ENCODE peak calls at places on chromosomes 6 and 20, in eight cellular contexts. I is CD8-positive, alpha-beta memory T cell; P is effector memory CD4-positive, alpha-beta T cell; R is tibial nerve; S is aorta; A is right atrium auricular region; B is GM12864; U is bronchial epithelial cell. O is an unnamed sample.

GRCh38 chr6:140485740-140486467 is 1111.5 kb upstream of the CITED2 start:
- DNase-seq in S (peak), B (no peak), A (no peak), P (no peak), U (peak), R (no peak), I (no peak), O (no peak)

GRCh38 chr6:109139109-109139508 is 43.8 kb downstream of the CEP57L1 start:
- DNase-seq in P (no peak), S (no peak), U (peak), R (no peak), A (no peak), B (no peak), I (no peak), O (no peak)

GRCh38 chr6:71482742-71483141 is 194.1 kb downstream of the OGFRL1 start:
- DNase-seq in P (no peak), A (no peak), B (no peak), U (peak), S (no peak), R (no peak), I (no peak), O (no peak)

GRCh38 chr6:50655848-50656453 is 57.4 kb upstream of the TFAP2D start:
- DNase-seq in I (no peak), S (no peak), P (no peak), R (no peak), B (no peak), U (peak), A (no peak), O (peak)

GRCh38 chr20:23212011-23212410 is 125.9 kb upstream of the CD93 start:
- DNase-seq in A (no peak), R (no peak), S (no peak), P (no peak), I (no peak), B (no peak), U (no peak), O (no peak)

GRCh38 chr20:50274570-50275430 is 84.2 kb downstream of the CEBPB start:
- DNase-seq in A (peak), B (no peak), P (no peak), S (peak), U (no peak), I (no peak), R (peak), O (no peak)

GRCh38 chr6:142942805-142943227 is 2.2 kb downstream of the HIVEP2 start:
- DNase-seq in U (peak), A (no peak), R (no peak), P (no peak), B (peak), I (peak), S (no peak), O (peak)

GRCh38 chr6:21596379-21597242 is 3.1 kb downstream of the SOX4 start:
- DNase-seq in S (peak), B (no peak), U (peak), I (peak), A (peak), R (peak), P (no peak), O (peak)

GRCh38 chr6:123415844-123416468 is 220.8 kb downstream of the TRDN start:
- DNase-seq in A (peak), P (no peak), S (no peak), I (no peak), R (peak), B (peak), U (peak), O (peak)

GRCh38 chr6:3806169-3806922 is 42.8 kb upstream of the FAM50B start:
- DNase-seq in R (no peak), P (no peak), S (no peak), B (no peak), A (no peak), U (no peak), I (no peak), O (no peak)

GRCh38 chr20:41150664-41151063 is 13.3 kb downstream of the PLCG1 start:
- DNase-seq in S (no peak), B (no peak), R (no peak), I (no peak), P (no peak), A (no peak), U (no peak), O (peak)

GRCh38 chr6:26232950-26233607 is 131.9 kb upstream of the BTN3A2 start:
- DNase-seq in I (peak), P (no peak), S (no peak), U (peak), R (no peak), A (no peak), B (no peak), O (peak)

GRCh38 chr6:80132942-80133517 is 26.6 kb downstream of the BCKDHB start:
- DNase-seq in P (no peak), A (peak), U (peak), B (no peak), S (no peak), I (no peak), R (peak), O (peak)

GRCh38 chr20:4193053-4193452 is 177.7 kb upstream of the RNF24 start:
- DNase-seq in A (no peak), S (no peak), I (no peak), P (no peak), U (peak), R (no peak), B (no peak), O (no peak)

GRCh38 chr6:107443066-107443903 is 16.1 kb downstream of the PDSS2 start:
- DNase-seq in U (peak), S (no peak), B (no peak), I (no peak), A (no peak), R (no peak), P (no peak), O (no peak)

GRCh38 chr6:1946583-1946982 is 298.8 kb downstream of the GMDS start:
- DNase-seq in R (no peak), P (no peak), I (no peak), B (no peak), A (no peak), U (peak), S (no peak), O (no peak)

GRCh38 chr20:24632581-24632980 is 163.2 kb downstream of the SYNDIG1 start:
- DNase-seq in B (no peak), A (no peak), R (no peak), U (no peak), I (no peak), S (no peak), P (no peak), O (no peak)

GRCh38 chr6:37516920-37517405 is 17.3 kb upstream of the CCDC167 start:
- DNase-seq in A (no peak), S (no peak), P (no peak), R (no peak), I (no peak), U (peak), B (no peak), O (no peak)

GRCh38 chr6:39688494-39688893 is 36.7 kb downstream of the KIF6 start:
- DNase-seq in U (peak), R (peak), S (no peak), P (no peak), B (no peak), A (no peak), I (no peak), O (no peak)

GRCh38 chr20:2981646-2982045 is 61.8 kb upstream of the GNRH2 start:
- DNase-seq in I (no peak), U (no peak), P (no peak), R (no peak), A (no peak), S (no peak), B (no peak), O (no peak)

GRCh38 chr6:31899882-31900722 is 1.8 kb downstream of the ZBTB12 start:
- DNase-seq in P (no peak), U (no peak), B (no peak), A (no peak), I (peak), R (no peak), S (no peak), O (no peak)

GRCh38 chr6:133637436-133637835 is 251.5 kb upstream of the TCF21 start:
- DNase-seq in R (no peak), B (no peak), S (no peak), P (no peak), U (no peak), I (no peak), A (no peak), O (no peak)

GRCh38 chr20:36153754-36154695 is 515 bp upstream of the EPB41L1 start:
- DNase-seq in S (peak), B (no peak), P (no peak), R (peak), U (peak), A (peak), I (no peak), O (no peak)

GRCh38 chr6:35287671-35288396 is 9.8 kb upstream of the DEF6 start:
- DNase-seq in B (no peak), A (no peak), R (no peak), U (no peak), I (no peak), S (no peak), P (no peak), O (no peak)

GRCh38 chr6:71248306-71248705 is 40.3 kb upstream of the OGFRL1 start:
- DNase-seq in I (no peak), P (no peak), B (no peak), S (no peak), A (no peak), R (no peak), U (peak), O (no peak)

GRCh38 chr6:75436869-75437268 is 56.7 kb downstream of the FILIP1 start:
- DNase-seq in A (no peak), P (no peak), I (no peak), U (no peak), S (peak), R (peak), B (no peak), O (no peak)

GRCh38 chr6:8435845-8436168 is 462 bp upstream of the SLC35B3 start:
- DNase-seq in R (no peak), P (no peak), A (no peak), U (peak), B (no peak), S (no peak), I (no peak), O (no peak)

GRCh38 chr6:167573461-167574215 is 248.8 kb downstream of the TTLL2 start:
- DNase-seq in P (no peak), A (peak), B (no peak), S (no peak), R (peak), I (no peak), U (no peak), O (no peak)

GRCh38 chr6:139062921-139063320 is 34.4 kb downstream of the ABRACL start:
- DNase-seq in I (no peak), B (no peak), R (no peak), U (no peak), S (no peak), P (no peak), A (no peak), O (no peak)

GRCh38 chr20:16864958-16865357 is 116.8 kb downstream of the OTOR start:
- DNase-seq in B (no peak), P (no peak), R (no peak), A (no peak), U (no peak), S (no peak), I (no peak), O (no peak)

GRCh38 chr20:17843246-17844132 is 125.1 kb downstream of the SNX5 start:
- DNase-seq in U (peak), I (peak), A (peak), S (peak), P (no peak), B (no peak), R (peak), O (peak)

GRCh38 chr6:79601020-79601609 is 30.0 kb upstream of the SH3BGRL2 start:
- DNase-seq in B (no peak), A (no peak), S (no peak), R (no peak), U (peak), P (no peak), I (no peak), O (no peak)

GRCh38 chr6:49003348-49003747 is 459.7 kb downstream of the MMUT start:
- DNase-seq in I (no peak), U (no peak), S (no peak), A (no peak), B (no peak), P (no peak), R (no peak), O (no peak)

GRCh38 chr6:31610891-31611425 is 4.1 kb upstream of the AIF1 start:
- DNase-seq in S (no peak), B (no peak), U (no peak), P (no peak), A (no peak), R (no peak), I (no peak), O (no peak)

GRCh38 chr20:51801220-51801991 is 915 bp downstream of the SALL4 start:
- DNase-seq in B (no peak), R (no peak), S (no peak), P (no peak), A (no peak), I (no peak), U (no peak), O (no peak)

GRCh38 chr20:51803157-51803854 is 985 bp upstream of the SALL4 start:
- DNase-seq in S (no peak), R (no peak), U (peak), A (no peak), P (no peak), B (no peak), I (no peak), O (no peak)

GRCh38 chr20:51800132-51800721 is 2.1 kb downstream of the SALL4 start:
- DNase-seq in I (peak), A (no peak), S (peak), R (peak), P (no peak), U (peak), B (no peak), O (no peak)

GRCh38 chr20:51800769-51801219 is 1.5 kb downstream of the SALL4 start:
- DNase-seq in B (no peak), S (no peak), U (no peak), I (no peak), P (no peak), R (no peak), A (no peak), O (no peak)

GRCh38 chr20:51802170-51802745 is at the start of gene SALL4:
- DNase-seq in I (no peak), B (no peak), S (no peak), P (no peak), U (no peak), R (no peak), A (no peak), O (no peak)
- H3K4me3 ChIP-seq in I (no peak), B (no peak), S (peak), P (no peak), U (peak), R (peak), A (peak), O (no peak)

GRCh38 chr6:56718236-56718635 is 75.5 kb upstream of the DST start:
- DNase-seq in U (peak), A (no peak), I (no peak), R (no peak), P (no peak), S (no peak), B (no peak), O (no peak)
- H3K4me3 ChIP-seq in U (no peak), A (no peak), I (no peak), R (no peak), P (no peak), S (no peak), B (no peak), O (no peak)

DNA sequence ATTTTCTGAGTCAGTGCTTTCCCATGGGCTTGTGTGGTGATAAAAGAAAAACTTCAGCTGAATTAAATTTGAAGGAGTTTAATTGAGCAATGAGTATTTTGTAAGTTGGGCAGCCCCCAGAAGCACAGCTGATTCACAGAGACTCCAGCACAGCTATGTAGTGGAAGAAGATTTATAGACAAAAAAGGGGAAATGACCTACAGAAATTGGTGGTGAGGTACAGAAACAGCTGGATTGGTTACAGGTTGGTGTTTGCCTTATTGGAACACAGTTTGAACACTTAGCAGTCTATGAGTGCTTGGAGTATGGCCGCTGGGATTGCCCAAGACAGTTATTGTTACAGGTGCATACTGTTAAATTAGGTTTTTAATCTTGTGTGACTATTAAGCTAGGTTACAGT is 96.9 kb upstream of the PTPRK start:
- DNase-seq in R (no peak), A (no peak), I (no peak), U (no peak), S (no peak), B (no peak), P (no peak), O (no peak)
- H3K4me3 ChIP-seq in R (no peak), A (no peak), I (no peak), U (no peak), S (no peak), B (no peak), P (no peak), O (no peak)

GRCh38 chr6:41663558-41663957 is 25.3 kb downstream of the MDFI start:
- DNase-seq in A (no peak), S (peak), B (no peak), I (no peak), R (no peak), P (no peak), U (no peak), O (no peak)

GRCh38 chr6:41668968-41669367 is 30.7 kb downstream of the MDFI start:
- DNase-seq in B (no peak), A (no peak), I (no peak), S (no peak), U (no peak), P (no peak), R (no peak), O (no peak)

GRCh38 chr6:41659935-41660334 is 21.7 kb downstream of the MDFI start:
- DNase-seq in U (no peak), R (no peak), I (no peak), S (peak), P (no peak), A (no peak), B (no peak), O (no peak)

GRCh38 chr6:41667195-41667594 is 28.9 kb downstream of the MDFI start:
- DNase-seq in R (no peak), B (no peak), U (no peak), A (no peak), S (no peak), I (no peak), P (no peak), O (no peak)

GRCh38 chr6:41664271-41664670 is 26.0 kb downstream of the MDFI start:
- DNase-seq in P (no peak), B (no peak), S (peak), I (no peak), R (no peak), A (no peak), U (no peak), O (no peak)
- H3K4me3 ChIP-seq in P (no peak), B (no peak), S (no peak), I (no peak), R (no peak), A (no peak), U (no peak), O (no peak)

DNA sequence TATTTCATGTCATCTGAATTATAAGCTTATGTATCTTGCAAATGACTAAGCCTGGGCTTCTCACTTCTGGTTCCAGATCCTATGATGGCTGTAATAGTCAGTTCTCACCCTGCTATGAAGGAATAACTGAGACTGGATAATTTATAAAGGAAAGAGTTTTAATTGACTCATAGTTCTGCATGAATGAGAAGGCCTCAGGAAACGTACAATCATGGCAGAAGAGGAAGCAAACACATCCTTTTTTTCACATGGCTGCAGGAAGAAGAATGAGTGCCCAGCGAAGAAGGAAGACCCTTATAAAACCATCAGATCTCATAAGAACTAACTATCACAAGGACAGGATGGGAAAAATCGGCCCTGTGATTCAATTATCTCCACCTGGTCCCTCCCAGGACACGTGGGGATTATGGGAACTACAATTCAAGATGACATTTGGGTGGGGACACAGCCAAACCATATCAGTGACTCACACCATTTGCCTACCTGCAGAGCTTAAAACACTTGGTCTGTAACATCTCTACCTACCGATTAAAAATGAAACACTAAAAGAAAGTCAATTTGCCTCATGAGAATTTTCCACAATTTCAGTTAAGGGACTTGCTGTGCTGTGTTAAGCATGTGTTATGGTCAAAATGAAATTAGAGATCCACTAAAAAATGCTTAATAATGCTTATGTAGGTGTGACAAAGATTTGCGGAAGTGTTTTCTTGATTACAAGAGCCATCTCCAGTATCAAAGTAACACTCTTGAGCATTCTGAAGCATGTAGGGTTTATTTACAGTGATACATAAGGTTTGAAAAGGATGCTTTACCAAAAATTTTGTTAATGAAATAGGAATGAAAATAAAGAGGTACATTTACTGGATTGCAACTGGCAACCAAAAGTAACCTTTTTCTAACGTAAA is 2.2 kb upstream of the RWDD1 start:
- DNase-seq in A (no peak), P (no peak), I (no peak), B (no peak), U (peak), S (no peak), R (no peak), O (no peak)
- H3K4me3 ChIP-seq in A (no peak), P (no peak), I (no peak), B (no peak), U (no peak), S (no peak), R (no peak), O (no peak)